ENCODE peak calls at places on chromosomes 5 and 9, in five cellular contexts. One of them, this sample, is unnamed.

GRCh38 chr5:36298546-36298945 is 3.2 kb downstream of the RANBP3L start:
- DNase-seq in OCI-LY7: no peak
- DNase-seq in HepG2: no peak
- DNase-seq in LNCaP clone FGC: no peak
- DNase-seq in fibroblast of lung: peak
- DNase-seq in this sample: no peak

GRCh38 chr9:133109931-133110650 is 10.9 kb downstream of the RALGDS start:
- DNase-seq in OCI-LY7: no peak
- DNase-seq in HepG2: no peak
- DNase-seq in LNCaP clone FGC: no peak
- DNase-seq in fibroblast of lung: no peak
- DNase-seq in this sample: no peak

GRCh38 chr5:157602505-157602904 is 26.9 kb upstream of the ADAM19 start:
- DNase-seq in OCI-LY7: peak
- DNase-seq in HepG2: no peak
- DNase-seq in LNCaP clone FGC: no peak
- DNase-seq in fibroblast of lung: peak
- DNase-seq in this sample: no peak

GRCh38 chr9:115182264-115182663 is 64.3 kb upstream of the TNC start:
- DNase-seq in OCI-LY7: no peak
- DNase-seq in HepG2: no peak
- DNase-seq in LNCaP clone FGC: no peak
- DNase-seq in fibroblast of lung: no peak
- DNase-seq in this sample: no peak

GRCh38 chr9:126067031-126067734 is 259.4 kb upstream of the MVB12B start:
- DNase-seq in OCI-LY7: no peak
- DNase-seq in HepG2: no peak
- DNase-seq in LNCaP clone FGC: no peak
- DNase-seq in fibroblast of lung: no peak
- DNase-seq in this sample: no peak

GRCh38 chr5:95080456-95080855 is 204.4 kb downstream of the MCTP1 start:
- DNase-seq in OCI-LY7: no peak
- DNase-seq in HepG2: no peak
- DNase-seq in LNCaP clone FGC: no peak
- DNase-seq in fibroblast of lung: peak
- DNase-seq in this sample: no peak

GRCh38 chr5:57007349-57007748 is 55.4 kb upstream of the MIER3 start:
- DNase-seq in OCI-LY7: peak
- DNase-seq in HepG2: no peak
- DNase-seq in LNCaP clone FGC: no peak
- DNase-seq in fibroblast of lung: no peak
- DNase-seq in this sample: no peak

GRCh38 chr5:16810503-16810854 is 125.6 kb downstream of the MYO10 start:
- DNase-seq in OCI-LY7: no peak
- DNase-seq in HepG2: no peak
- DNase-seq in LNCaP clone FGC: no peak
- DNase-seq in fibroblast of lung: no peak
- DNase-seq in this sample: no peak

GRCh38 chr9:68507796-68508145 is 32.9 kb downstream of the TMEM252 start:
- DNase-seq in OCI-LY7: no peak
- DNase-seq in HepG2: no peak
- DNase-seq in LNCaP clone FGC: no peak
- DNase-seq in fibroblast of lung: no peak
- DNase-seq in this sample: no peak

GRCh38 chr9:38311382-38312270 is 80.9 kb upstream of the ALDH1B1 start:
- DNase-seq in OCI-LY7: no peak
- DNase-seq in HepG2: peak
- DNase-seq in LNCaP clone FGC: no peak
- DNase-seq in fibroblast of lung: peak
- DNase-seq in this sample: peak

GRCh38 chr9:76188905-76189304 is 205.3 kb downstream of the RFK start:
- DNase-seq in OCI-LY7: no peak
- DNase-seq in HepG2: no peak
- DNase-seq in LNCaP clone FGC: no peak
- DNase-seq in fibroblast of lung: no peak
- DNase-seq in this sample: no peak

GRCh38 chr5:107670028-107670926 is 460 bp downstream of the EFNA5 start:
- DNase-seq in OCI-LY7: no peak
- DNase-seq in HepG2: no peak
- DNase-seq in LNCaP clone FGC: no peak
- DNase-seq in fibroblast of lung: peak
- DNase-seq in this sample: peak

GRCh38 chr5:38121420-38121819 is 136.9 kb upstream of the EGFLAM start:
- DNase-seq in OCI-LY7: no peak
- DNase-seq in HepG2: no peak
- DNase-seq in LNCaP clone FGC: no peak
- DNase-seq in fibroblast of lung: no peak
- DNase-seq in this sample: no peak
- TF ChIP-seq CTCF in OCI-LY7: no peak
- TF ChIP-seq CTCF in HepG2: no peak
- TF ChIP-seq CTCF in LNCaP clone FGC: no peak
- TF ChIP-seq CTCF in fibroblast of lung: no peak
- TF ChIP-seq CTCF in this sample: no peak

GRCh38 chr9:112717669-112718331 is at the start of gene INIP:
- DNase-seq in OCI-LY7: peak
- DNase-seq in HepG2: peak
- DNase-seq in LNCaP clone FGC: peak
- DNase-seq in fibroblast of lung: peak
- DNase-seq in this sample: peak
- TF ChIP-seq CTCF in OCI-LY7: peak
- TF ChIP-seq CTCF in HepG2: peak
- TF ChIP-seq CTCF in LNCaP clone FGC: peak
- TF ChIP-seq CTCF in fibroblast of lung: no peak
- TF ChIP-seq CTCF in this sample: no peak

GRCh38 chr9:3825724-3826123 is 299.9 kb upstream of the RFX3 start:
- DNase-seq in OCI-LY7: no peak
- DNase-seq in HepG2: no peak
- DNase-seq in LNCaP clone FGC: no peak
- DNase-seq in fibroblast of lung: no peak
- DNase-seq in this sample: no peak
- TF ChIP-seq CTCF in OCI-LY7: no peak
- TF ChIP-seq CTCF in HepG2: no peak
- TF ChIP-seq CTCF in LNCaP clone FGC: no peak
- TF ChIP-seq CTCF in fibroblast of lung: no peak
- TF ChIP-seq CTCF in this sample: no peak

DNA sequence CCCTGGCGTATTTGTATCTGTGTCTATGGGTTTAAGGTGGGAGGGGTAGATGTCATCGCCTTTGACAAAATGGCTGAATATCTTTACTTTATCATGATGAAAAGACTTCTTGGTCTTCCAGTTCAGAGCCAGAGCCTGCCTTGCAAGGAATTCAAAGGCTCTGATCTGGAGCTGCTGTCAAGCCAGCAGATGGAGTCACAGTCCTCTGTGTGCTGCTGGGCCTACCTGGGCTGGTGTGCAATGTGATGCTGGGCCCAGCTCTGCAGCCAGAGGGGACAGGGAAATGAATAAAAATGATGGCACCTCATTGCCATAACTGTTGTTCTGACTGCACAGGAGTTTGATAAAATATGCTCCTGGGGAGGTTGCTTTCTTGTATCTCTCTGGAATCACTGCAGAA is 20.2 kb upstream of the HSPA9 start:
- DNase-seq in OCI-LY7: no peak
- DNase-seq in HepG2: no peak
- DNase-seq in LNCaP clone FGC: no peak
- DNase-seq in fibroblast of lung: no peak
- DNase-seq in this sample: peak
- TF ChIP-seq CTCF in OCI-LY7: no peak
- TF ChIP-seq CTCF in HepG2: peak
- TF ChIP-seq CTCF in LNCaP clone FGC: peak
- TF ChIP-seq CTCF in fibroblast of lung: no peak
- TF ChIP-seq CTCF in this sample: no peak

GRCh38 chr9:106648799-106649198 is 214.2 kb upstream of the ZNF462 start:
- DNase-seq in OCI-LY7: no peak
- DNase-seq in HepG2: no peak
- DNase-seq in LNCaP clone FGC: peak
- DNase-seq in fibroblast of lung: peak
- DNase-seq in this sample: peak
- TF ChIP-seq CTCF in OCI-LY7: peak
- TF ChIP-seq CTCF in HepG2: no peak
- TF ChIP-seq CTCF in LNCaP clone FGC: peak
- TF ChIP-seq CTCF in fibroblast of lung: no peak
- TF ChIP-seq CTCF in this sample: peak

GRCh38 chr9:82571540-82571939 is 491.4 kb downstream of the RASEF start:
- DNase-seq in OCI-LY7: no peak
- DNase-seq in HepG2: no peak
- DNase-seq in LNCaP clone FGC: no peak
- DNase-seq in fibroblast of lung: no peak
- DNase-seq in this sample: no peak

GRCh38 chr9:82565188-82565966 is 497.6 kb downstream of the RASEF start:
- DNase-seq in OCI-LY7: no peak
- DNase-seq in HepG2: no peak
- DNase-seq in LNCaP clone FGC: no peak
- DNase-seq in fibroblast of lung: no peak
- DNase-seq in this sample: no peak

GRCh38 chr9:82574911-82575310 is 488.0 kb downstream of the RASEF start:
- DNase-seq in OCI-LY7: no peak
- DNase-seq in HepG2: no peak
- DNase-seq in LNCaP clone FGC: no peak
- DNase-seq in fibroblast of lung: no peak
- DNase-seq in this sample: no peak

DNA sequence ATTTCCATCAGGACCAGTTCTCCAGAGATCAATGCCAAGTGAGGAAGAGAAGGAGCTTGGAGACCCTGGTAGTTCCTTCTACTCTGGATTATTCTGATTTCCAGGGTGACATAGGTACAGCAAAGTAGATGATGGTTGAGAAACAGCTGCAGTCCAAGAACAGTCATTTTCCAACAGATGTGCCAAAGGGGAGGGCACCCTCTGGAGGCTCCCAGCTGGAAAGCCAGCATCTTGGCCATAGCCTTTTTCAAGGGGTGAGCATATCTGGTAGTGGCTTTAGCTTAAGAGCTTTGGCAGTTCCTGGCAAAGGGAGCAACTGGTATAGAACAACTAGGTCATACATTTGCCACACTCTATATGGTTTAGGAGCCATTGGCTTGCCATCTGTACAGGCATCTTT is 492.7 kb downstream of the RASEF start:
- DNase-seq in OCI-LY7: no peak
- DNase-seq in HepG2: no peak
- DNase-seq in LNCaP clone FGC: no peak
- DNase-seq in fibroblast of lung: no peak
- DNase-seq in this sample: no peak
- TF ChIP-seq CTCF in OCI-LY7: no peak
- TF ChIP-seq CTCF in HepG2: peak
- TF ChIP-seq CTCF in LNCaP clone FGC: peak
- TF ChIP-seq CTCF in fibroblast of lung: peak
- TF ChIP-seq CTCF in this sample: no peak

DNA sequence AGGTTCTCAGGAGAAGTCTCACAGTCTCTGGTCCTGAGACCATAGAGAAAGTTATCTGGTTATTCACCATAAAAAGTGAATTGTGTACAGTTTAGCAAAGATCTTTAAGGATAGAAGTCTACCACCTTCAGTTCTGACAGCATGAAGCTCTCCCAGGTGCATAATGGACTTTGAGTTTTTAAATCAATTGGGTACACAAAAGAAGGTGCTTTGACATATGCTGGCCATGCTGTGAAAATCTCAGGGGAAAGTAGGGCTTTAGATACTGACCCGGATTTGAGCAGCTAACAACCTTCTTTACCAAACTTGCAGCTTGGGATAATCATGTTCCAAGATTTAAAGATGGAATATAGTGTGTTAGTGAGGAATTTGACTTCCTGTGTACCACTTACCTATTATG is 264.2 kb downstream of the ZSWIM6 start:
- DNase-seq in OCI-LY7: no peak
- DNase-seq in HepG2: no peak
- DNase-seq in LNCaP clone FGC: no peak
- DNase-seq in fibroblast of lung: no peak
- DNase-seq in this sample: no peak
- TF ChIP-seq CTCF in OCI-LY7: no peak
- TF ChIP-seq CTCF in HepG2: no peak
- TF ChIP-seq CTCF in LNCaP clone FGC: no peak
- TF ChIP-seq CTCF in fibroblast of lung: no peak
- TF ChIP-seq CTCF in this sample: no peak

GRCh38 chr5:72747826-72748225 is 68.6 kb upstream of the TNPO1 start:
- DNase-seq in OCI-LY7: no peak
- DNase-seq in HepG2: no peak
- DNase-seq in LNCaP clone FGC: no peak
- DNase-seq in fibroblast of lung: no peak
- DNase-seq in this sample: no peak

GRCh38 chr5:72749362-72749997 is 67.0 kb upstream of the TNPO1 start:
- DNase-seq in OCI-LY7: no peak
- DNase-seq in HepG2: no peak
- DNase-seq in LNCaP clone FGC: no peak
- DNase-seq in fibroblast of lung: no peak
- DNase-seq in this sample: no peak

GRCh38 chr5:72752909-72753308 is 63.6 kb upstream of the TNPO1 start:
- DNase-seq in OCI-LY7: no peak
- DNase-seq in HepG2: no peak
- DNase-seq in LNCaP clone FGC: no peak
- DNase-seq in fibroblast of lung: no peak
- DNase-seq in this sample: no peak
- TF ChIP-seq CTCF in OCI-LY7: peak
- TF ChIP-seq CTCF in HepG2: no peak
- TF ChIP-seq CTCF in LNCaP clone FGC: peak
- TF ChIP-seq CTCF in fibroblast of lung: no peak
- TF ChIP-seq CTCF in this sample: peak

GRCh38 chr5:106399381-106399780 is 1271.4 kb downstream of the EFNA5 start:
- DNase-seq in OCI-LY7: no peak
- DNase-seq in HepG2: no peak
- DNase-seq in LNCaP clone FGC: no peak
- DNase-seq in fibroblast of lung: peak
- DNase-seq in this sample: no peak

GRCh38 chr5:106397700-106398099 is 1273.0 kb downstream of the EFNA5 start:
- DNase-seq in OCI-LY7: no peak
- DNase-seq in HepG2: no peak
- DNase-seq in LNCaP clone FGC: no peak
- DNase-seq in fibroblast of lung: peak
- DNase-seq in this sample: no peak

GRCh38 chr5:106401561-106401960 is 1269.2 kb downstream of the EFNA5 start:
- DNase-seq in OCI-LY7: no peak
- DNase-seq in HepG2: no peak
- DNase-seq in LNCaP clone FGC: no peak
- DNase-seq in fibroblast of lung: no peak
- DNase-seq in this sample: no peak
- TF ChIP-seq CTCF in OCI-LY7: no peak
- TF ChIP-seq CTCF in HepG2: no peak
- TF ChIP-seq CTCF in LNCaP clone FGC: no peak
- TF ChIP-seq CTCF in fibroblast of lung: no peak
- TF ChIP-seq CTCF in this sample: no peak

DNA sequence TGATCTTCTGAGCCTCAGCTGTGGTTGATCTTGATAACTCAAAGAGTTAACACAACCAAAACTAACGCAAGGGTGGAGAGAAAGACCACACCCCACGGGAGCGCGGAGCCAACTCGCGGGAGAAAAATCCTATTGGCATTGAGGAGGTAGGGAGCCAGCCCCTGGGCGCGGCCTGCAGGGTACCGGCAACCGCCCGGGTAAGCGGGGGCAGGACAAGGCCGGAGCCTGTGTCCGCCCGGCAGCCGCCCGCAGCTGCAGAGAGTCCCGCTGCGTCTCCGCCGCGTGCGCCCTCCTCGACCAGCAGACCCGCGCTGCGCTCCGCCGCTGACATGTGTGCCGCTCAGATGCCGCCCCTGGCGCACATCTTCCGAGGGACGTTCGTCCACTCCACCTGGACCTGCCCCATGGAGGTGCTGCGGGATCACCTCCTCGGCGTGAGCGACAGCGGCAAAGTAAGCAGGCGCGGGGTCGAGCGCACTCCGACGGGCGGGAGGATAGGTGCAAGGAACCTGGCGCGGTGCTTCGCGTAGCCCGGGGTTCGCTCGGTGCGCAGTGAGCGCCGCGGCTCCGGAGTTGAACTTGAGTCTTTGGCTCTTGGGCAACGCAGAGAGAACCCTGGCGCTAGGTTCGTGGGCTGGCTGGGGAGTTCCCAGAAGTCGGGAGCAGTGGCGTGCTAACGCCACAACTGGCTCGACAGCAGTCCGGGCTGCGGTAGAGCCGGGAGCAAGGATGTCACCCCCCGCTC is at the start of gene GDA:
- DNase-seq in OCI-LY7: no peak
- DNase-seq in HepG2: no peak
- DNase-seq in LNCaP clone FGC: no peak
- DNase-seq in fibroblast of lung: peak
- DNase-seq in this sample: peak
- TF ChIP-seq CTCF in OCI-LY7: no peak
- TF ChIP-seq CTCF in HepG2: peak
- TF ChIP-seq CTCF in LNCaP clone FGC: no peak
- TF ChIP-seq CTCF in fibroblast of lung: no peak
- TF ChIP-seq CTCF in this sample: no peak